ENCODE peak calls at places on chromosome 2, in six cellular contexts. Q is tibial nerve, B is GM12864, M is choroid plexus epithelial cell, V is heart right ventricle, S is GM23338. C is an unnamed sample.

GRCh38 chr2:45342-46130 is 769 bp downstream of the FAM110C start:
- DNase-seq in Q (no peak), B (no peak), M (no peak), V (no peak), S (peak), C (no peak)

GRCh38 chr2:174145827-174146226 is 102.5 kb downstream of the OLA1 start:
- DNase-seq in Q (no peak), B (no peak), M (peak), V (no peak), S (peak), C (no peak)

GRCh38 chr2:44351088-44351487 is 10.2 kb downstream of the PREPL start:
- DNase-seq in Q (no peak), B (no peak), M (peak), V (no peak), S (peak), C (peak)

GRCh38 chr2:147482590-147483292 is 362.1 kb upstream of the ACVR2A start:
- DNase-seq in Q (no peak), B (no peak), M (no peak), V (no peak), S (no peak), C (no peak)

GRCh38 chr2:15995603-15996002 is 55.3 kb downstream of the MYCN start:
- DNase-seq in Q (no peak), B (no peak), M (no peak), V (no peak), S (no peak), C (no peak)

GRCh38 chr2:148982282-148982681 is 56.2 kb upstream of the LYPD6B start:
- DNase-seq in Q (no peak), B (no peak), M (no peak), V (no peak), S (no peak), C (no peak)

GRCh38 chr2:176088048-176088936 is 4.2 kb upstream of the HOXD13 start:
- DNase-seq in Q (no peak), B (no peak), M (peak), V (no peak), S (peak), C (no peak)

GRCh38 chr2:86001326-86001725 is 104.4 kb downstream of the POLR1A start:
- DNase-seq in Q (no peak), B (no peak), M (no peak), V (no peak), S (no peak), C (no peak)

GRCh38 chr2:69278366-69278765 is 108.7 kb downstream of the GFPT1 start:
- DNase-seq in Q (no peak), B (no peak), M (peak), V (no peak), S (no peak), C (no peak)

GRCh38 chr2:164669291-164669690 is 48.0 kb upstream of the GRB14 start:
- DNase-seq in Q (no peak), B (no peak), M (no peak), V (no peak), S (no peak), C (no peak)

GRCh38 chr2:42854207-42854818 is 61.9 kb upstream of the HAAO start:
- DNase-seq in Q (peak), B (no peak), M (peak), V (peak), S (no peak), C (no peak)

GRCh38 chr2:127673304-127674069 is 1.8 kb downstream of the LIMS2 start:
- DNase-seq in Q (no peak), B (no peak), M (no peak), V (no peak), S (no peak), C (no peak)

GRCh38 chr2:12479042-12479601 is 237.6 kb upstream of the TRIB2 start:
- DNase-seq in Q (no peak), B (no peak), M (peak), V (no peak), S (no peak), C (no peak)

GRCh38 chr2:74821177-74822124 is 12.5 kb upstream of the HK2 start:
- DNase-seq in Q (no peak), B (no peak), M (no peak), V (no peak), S (no peak), C (no peak)

GRCh38 chr2:191846787-191847620 is at the start of gene CAVIN2:
- DNase-seq in Q (no peak), B (no peak), M (peak), V (peak), S (no peak), C (no peak)

GRCh38 chr2:110773470-110773921 is 41.1 kb downstream of the ACOXL start:
- DNase-seq in Q (no peak), B (no peak), M (no peak), V (peak), S (no peak), C (no peak)

GRCh38 chr2:63983986-63984605 is 35.1 kb downstream of the VPS54 start:
- DNase-seq in Q (no peak), B (no peak), M (peak), V (no peak), S (no peak), C (no peak)

GRCh38 chr2:2570871-2571270 is 239.8 kb upstream of the MYT1L start:
- DNase-seq in Q (no peak), B (no peak), M (no peak), V (no peak), S (no peak), C (no peak)

GRCh38 chr2:234863043-234863934 is 88.5 kb upstream of the SH3BP4 start:
- DNase-seq in Q (peak), B (no peak), M (peak), V (peak), S (peak), C (no peak)

GRCh38 chr2:98385050-98385699 is 38.9 kb downstream of the CNGA3 start:
- DNase-seq in Q (peak), B (peak), M (peak), V (peak), S (peak), C (no peak)

GRCh38 chr2:43223412-43224040 is 2.9 kb downstream of the ZFP36L2 start:
- DNase-seq in Q (no peak), B (no peak), M (peak), V (no peak), S (no peak), C (no peak)

GRCh38 chr2:67878743-67879142 is 184.1 kb downstream of the C1D start:
- DNase-seq in Q (no peak), B (no peak), M (no peak), V (no peak), S (no peak), C (no peak)

GRCh38 chr2:150686391-150686790 is 198.9 kb upstream of the RND3 start:
- DNase-seq in Q (no peak), B (no peak), M (peak), V (no peak), S (no peak), C (no peak)

GRCh38 chr2:28544915-28545589 is 49.2 kb downstream of the PLB1 start:
- DNase-seq in Q (no peak), B (no peak), M (no peak), V (no peak), S (no peak), C (no peak)

GRCh38 chr2:111049792-111050640 is 70.7 kb upstream of the BCL2L11 start:
- DNase-seq in Q (no peak), B (no peak), M (peak), V (no peak), S (no peak), C (no peak)

GRCh38 chr2:1222062-1222461 is 191.2 kb upstream of the TPO start:
- DNase-seq in Q (no peak), B (no peak), M (no peak), V (no peak), S (no peak), C (no peak)

GRCh38 chr2:132424526-132425121 is 8.0 kb downstream of the GPR39 start:
- DNase-seq in Q (no peak), B (no peak), M (peak), V (no peak), S (no peak), C (no peak)

GRCh38 chr2:209946539-209946938 is 55.9 kb upstream of the RPE start:
- DNase-seq in Q (no peak), B (no peak), M (peak), V (no peak), S (no peak), C (no peak)

GRCh38 chr2:240350006-240350355 is 85.5 kb upstream of the GPC1 start:
- DNase-seq in Q (no peak), B (no peak), M (no peak), V (no peak), S (no peak), C (no peak)

GRCh38 chr2:235135990-235136561 is 184.3 kb downstream of the SH3BP4 start:
- DNase-seq in Q (peak), B (peak), M (peak), V (peak), S (peak), C (peak)

GRCh38 chr2:223537669-223538601 is 64.2 kb downstream of the SCG2 start:
- DNase-seq in Q (no peak), B (no peak), M (peak), V (no peak), S (no peak), C (no peak)

GRCh38 chr2:36553690-36554089 is 44.3 kb downstream of the FEZ2 start:
- DNase-seq in Q (no peak), B (no peak), M (no peak), V (no peak), S (no peak), C (no peak)

GRCh38 chr2:188435115-188435514 is 143.4 kb downstream of the GULP1 start:
- DNase-seq in Q (no peak), B (no peak), M (no peak), V (no peak), S (no peak), C (no peak)

GRCh38 chr2:71499691-71500090 is 46.3 kb downstream of the DYSF start:
- DNase-seq in Q (no peak), B (no peak), M (no peak), V (no peak), S (no peak), C (no peak)

GRCh38 chr2:128632491-128632780 is 313.8 kb upstream of the HS6ST1 start:
- DNase-seq in Q (no peak), B (no peak), M (no peak), V (no peak), S (no peak), C (no peak)

GRCh38 chr2:98454500-98455235 is 10.0 kb downstream of the INPP4A start:
- DNase-seq in Q (no peak), B (no peak), M (peak), V (no peak), S (peak), C (no peak)

GRCh38 chr2:70124983-70125480 is 37.8 kb downstream of the PCBP1 start:
- DNase-seq in Q (peak), B (no peak), M (peak), V (peak), S (peak), C (no peak)

GRCh38 chr2:133641497-133641896 is 73.2 kb upstream of the NCKAP5 start:
- DNase-seq in Q (no peak), B (no peak), M (peak), V (no peak), S (peak), C (no peak)
- TF ChIP-seq CTCF in Q (no peak), B (no peak), M (peak), V (no peak), S (peak), C (no peak)

GRCh38 chr2:241869087-241869961 is at the start of gene RTP5:
- DNase-seq in Q (no peak), B (no peak), M (no peak), V (no peak), S (no peak), C (no peak)
- H3K4me3 ChIP-seq in Q (no peak), B (no peak), M (no peak), V (no peak), S (no peak), C (no peak)

GRCh38 chr2:27217173-27218121 is at the start of gene CAD:
- DNase-seq in Q (peak), B (peak), M (peak), V (peak), S (peak), C (no peak)
- TF ChIP-seq CTCF in Q (peak), B (peak), M (peak), V (peak), S (no peak), C (peak)

GRCh38 chr2:109538551-109538950 is 75.2 kb downstream of the SEPTIN10 start:
- DNase-seq in Q (no peak), B (no peak), M (no peak), V (no peak), S (no peak), C (no peak)

GRCh38 chr2:109533823-109534222 is 79.9 kb downstream of the SEPTIN10 start:
- DNase-seq in Q (no peak), B (no peak), M (no peak), V (no peak), S (no peak), C (no peak)

GRCh38 chr2:109535217-109535946 is 78.4 kb downstream of the SEPTIN10 start:
- DNase-seq in Q (no peak), B (no peak), M (peak), V (no peak), S (peak), C (no peak)

GRCh38 chr2:109542384-109542783 is 71.4 kb downstream of the SEPTIN10 start:
- DNase-seq in Q (no peak), B (no peak), M (no peak), V (no peak), S (no peak), C (no peak)

DNA sequence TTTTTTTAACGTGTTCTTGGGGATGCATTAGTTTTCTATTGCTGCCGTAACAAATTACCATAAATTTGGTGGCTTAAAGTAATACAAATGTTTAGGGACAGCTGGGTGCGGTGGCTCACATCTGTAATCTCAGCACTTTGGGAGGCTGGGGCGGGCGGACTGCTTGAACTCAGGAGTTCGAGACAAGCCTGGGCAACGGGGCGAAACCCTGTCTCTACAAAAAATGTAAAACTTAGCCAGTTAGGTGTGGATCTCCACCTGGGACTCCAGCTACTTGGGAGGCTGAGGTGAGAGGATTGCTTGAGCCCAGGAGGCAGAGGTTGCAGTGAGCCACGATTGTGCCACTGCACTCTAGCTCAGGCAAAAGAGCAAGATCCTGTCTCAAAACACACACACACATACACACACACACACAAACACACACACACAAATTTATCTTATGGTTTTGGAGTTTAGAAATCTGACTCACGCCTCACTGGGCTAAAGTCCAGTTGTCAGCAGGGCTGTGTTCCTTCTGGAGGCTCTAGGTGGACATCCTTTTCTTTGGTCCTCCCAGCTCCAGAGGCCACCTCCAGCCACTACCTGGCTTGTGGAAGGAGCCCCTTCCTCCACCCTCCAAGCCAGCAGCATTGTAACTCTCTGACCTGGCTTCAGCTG is 76.1 kb downstream of the SEPTIN10 start:
- DNase-seq in Q (no peak), B (no peak), M (peak), V (no peak), S (no peak), C (no peak)
- H3K4me3 ChIP-seq in Q (no peak), B (no peak), M (no peak), V (no peak), S (no peak), C (no peak)

GRCh38 chr2:120948662-120949011 is 213.0 kb downstream of the GLI2 start:
- DNase-seq in Q (no peak), B (no peak), M (no peak), V (no peak), S (no peak), C (no peak)

GRCh38 chr2:120949957-120950590 is 214.4 kb downstream of the GLI2 start:
- DNase-seq in Q (no peak), B (no peak), M (no peak), V (no peak), S (no peak), C (no peak)

GRCh38 chr2:120947327-120947726 is 211.7 kb downstream of the GLI2 start:
- DNase-seq in Q (no peak), B (no peak), M (no peak), V (no peak), S (no peak), C (no peak)

GRCh38 chr2:120947982-120948661 is 212.5 kb downstream of the GLI2 start:
- DNase-seq in Q (no peak), B (no peak), M (no peak), V (no peak), S (no peak), C (no peak)

GRCh38 chr2:120949027-120949956 is 213.6 kb downstream of the GLI2 start:
- DNase-seq in Q (no peak), B (no peak), M (no peak), V (no peak), S (peak), C (no peak)
- TF ChIP-seq CTCF in Q (no peak), B (peak), M (peak), V (no peak), S (peak), C (peak)

DNA sequence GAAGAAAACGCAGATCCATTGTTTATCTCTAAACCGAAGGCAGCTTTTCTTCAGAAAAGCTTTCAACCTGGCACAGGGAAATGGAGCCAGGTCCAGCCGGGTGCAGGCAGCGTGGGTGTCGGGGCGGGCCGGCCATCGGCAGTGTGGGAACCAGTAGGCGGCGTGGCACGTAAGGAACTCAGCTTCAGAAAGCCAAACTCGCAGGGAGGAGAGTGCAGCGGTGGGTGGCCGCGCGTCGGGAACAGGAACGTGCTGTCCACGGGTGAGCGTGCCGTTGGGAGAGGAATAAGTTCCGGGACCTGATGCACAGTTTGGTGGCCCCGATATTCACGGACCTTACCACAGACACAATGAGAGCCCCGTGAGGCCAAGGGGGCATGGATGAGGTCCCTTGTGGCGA is 270.4 kb downstream of the TWIST2 start:
- DNase-seq in Q (no peak), B (no peak), M (no peak), V (no peak), S (no peak), C (no peak)
- H3K4me3 ChIP-seq in Q (no peak), B (no peak), M (no peak), V (no peak), S (no peak), C (no peak)

DNA sequence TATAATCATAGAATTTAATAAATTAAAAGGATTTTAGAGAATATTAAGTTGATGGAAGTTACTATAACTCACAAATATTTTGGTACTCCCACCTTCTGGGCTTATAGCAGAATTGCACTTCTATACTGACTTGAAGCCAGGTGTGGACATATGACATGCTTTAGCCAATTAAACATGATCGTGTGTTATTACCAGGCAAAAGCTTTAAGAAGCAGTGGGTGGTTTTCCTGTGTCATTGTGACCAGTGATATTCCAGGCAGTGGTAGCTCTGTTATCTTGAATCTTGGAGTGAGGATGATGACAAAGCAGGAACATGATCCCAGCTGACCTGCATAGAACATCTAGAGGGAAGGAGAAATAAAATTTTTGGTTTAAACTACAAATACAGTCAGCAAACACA is 370.9 kb upstream of the ZEB2 start:
- DNase-seq in Q (no peak), B (no peak), M (peak), V (no peak), S (peak), C (no peak)
- TF ChIP-seq CTCF in Q (no peak), B (no peak), M (peak), V (no peak), S (peak), C (peak)

DNA sequence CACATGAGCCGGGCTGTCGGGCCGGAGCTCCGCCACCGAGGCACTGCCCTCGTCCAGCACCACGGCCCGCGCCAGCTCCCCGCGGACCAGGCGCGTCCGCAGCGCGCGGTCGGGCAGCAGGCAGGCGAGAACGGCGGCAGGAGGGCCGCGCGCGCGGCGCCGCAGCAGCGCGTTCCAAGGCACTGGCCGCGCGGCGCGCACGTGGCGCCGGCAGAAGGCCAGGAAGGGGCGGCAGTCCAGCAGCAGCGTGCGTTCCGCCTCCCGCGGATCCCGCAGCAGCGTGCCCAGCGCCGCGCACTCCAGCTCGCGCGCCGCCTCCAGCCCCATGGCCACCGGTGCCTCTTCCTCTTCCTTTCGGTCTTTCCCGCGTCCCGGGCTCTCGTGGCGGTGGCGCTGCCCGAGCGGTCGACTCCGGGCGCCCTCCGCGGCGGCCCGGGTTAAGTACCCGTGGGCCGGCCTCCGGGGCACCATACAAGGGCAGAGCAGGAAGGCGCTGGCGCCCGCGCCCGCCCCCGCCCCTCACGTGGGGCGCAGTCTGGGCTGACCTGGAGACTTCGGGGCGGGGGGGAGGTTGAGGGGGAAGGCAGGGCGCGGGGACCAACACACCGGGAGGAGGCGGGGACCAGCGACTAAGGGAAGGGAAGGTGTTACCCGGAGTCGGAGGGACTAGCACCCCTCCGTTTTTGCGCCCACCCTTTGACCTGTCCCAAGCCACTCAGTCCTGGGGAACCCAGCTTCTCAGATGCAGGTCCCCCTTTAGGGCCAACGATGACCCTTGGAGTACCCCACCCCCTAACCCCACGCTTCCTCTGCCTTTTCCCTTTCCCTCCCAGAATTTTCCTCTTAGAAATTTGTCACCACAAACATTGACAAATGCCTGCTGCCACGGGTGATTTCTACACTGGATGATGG is at the start of gene DUSP2:
- DNase-seq in Q (peak), B (peak), M (peak), V (peak), S (peak), C (no peak)
- H3K4me3 ChIP-seq in Q (peak), B (peak), M (peak), V (peak), S (peak), C (peak)